ENCODE peak calls at places on chromosome 7, in eight cellular contexts. N is OCI-LY7; O is tibial artery; Q is heart right ventricle; E is heart left ventricle; V is CD8-positive, alpha-beta T cell; Y is Peyer's patch; M is IMR-90. U is an unnamed sample.

GRCh38 chr7:106071356-106071998 is 40.6 kb downstream of the SYPL1 start:
- DNase-seq in V (peak; percentile 55), Q (no peak), N (peak; percentile 96), O (no peak), M (no peak), E (no peak), Y (peak; percentile 61), U (no peak)

GRCh38 chr7:78850093-78850740 is 603.2 kb downstream of the MAGI2 start:
- DNase-seq in E (no peak), M (no peak), Q (no peak), V (no peak), N (no peak), Y (no peak), O (no peak), U (no peak)

GRCh38 chr7:99768471-99768870 is 15.5 kb downstream of the CYP3A4 start:
- DNase-seq in N (peak; percentile 6), Q (no peak), V (no peak), M (no peak), O (no peak), Y (no peak), E (no peak), U (no peak)

GRCh38 chr7:144824360-144824759 is 11.5 kb downstream of the TPK1 start:
- DNase-seq in Q (no peak), Y (no peak), N (no peak), M (peak; percentile 36), V (no peak), O (no peak), E (no peak), U (no peak)

GRCh38 chr7:121219031-121219430 is 109.8 kb upstream of the WNT16 start:
- DNase-seq in N (no peak), M (no peak), V (no peak), E (no peak), Q (no peak), Y (no peak), O (no peak), U (no peak)

GRCh38 chr7:22666732-22667131 is 60.3 kb upstream of the IL6 start:
- DNase-seq in Y (no peak), N (no peak), Q (no peak), V (no peak), O (no peak), E (no peak), M (peak; percentile 72), U (no peak)

GRCh38 chr7:65225422-65226006 is 148.1 kb upstream of the ZNF92 start:
- DNase-seq in M (no peak), E (no peak), Q (no peak), O (no peak), N (no peak), Y (no peak), V (no peak), U (no peak)

GRCh38 chr7:108716783-108717182 is 147.1 kb downstream of the DNAJB9 start:
- DNase-seq in N (no peak), E (no peak), V (no peak), Y (no peak), Q (no peak), O (no peak), M (peak; percentile 48), U (no peak)

GRCh38 chr7:47783456-47784240 is 164.6 kb downstream of the PKD1L1 start:
- DNase-seq in Q (no peak), E (no peak), M (peak; percentile 98), O (peak; percentile 46), Y (no peak), V (no peak), N (no peak), U (peak; percentile 95)

GRCh38 chr7:32515890-32516550 is 20.7 kb downstream of the AVL9 start:
- DNase-seq in Q (no peak), Y (no peak), M (peak; percentile 27), E (no peak), O (no peak), V (no peak), N (no peak), U (no peak)

GRCh38 chr7:69932034-69932628 is 333.9 kb downstream of the AUTS2 start:
- DNase-seq in O (no peak), Y (no peak), Q (no peak), N (peak; percentile 60), M (peak; percentile 4), V (no peak), E (no peak), U (no peak)

GRCh38 chr7:7761974-7762769 is 43.8 kb upstream of the RPA3 start:
- DNase-seq in O (no peak), V (no peak), N (peak; percentile 26), M (peak; percentile 59), Y (no peak), E (no peak), Q (no peak), U (peak; percentile 60)
- H3K27ac ChIP-seq in O (peak overlapping the region; percentile 61), V (peak overlapping the region; percentile 52), N (no peak overlapping the region), M (peak overlapping the region; percentile 6), Y (peak overlapping the region; percentile 60), E (peak overlapping the region; percentile 68), Q (peak overlapping the region; percentile 73), U (peak overlapping the region; percentile 39)

DNA sequence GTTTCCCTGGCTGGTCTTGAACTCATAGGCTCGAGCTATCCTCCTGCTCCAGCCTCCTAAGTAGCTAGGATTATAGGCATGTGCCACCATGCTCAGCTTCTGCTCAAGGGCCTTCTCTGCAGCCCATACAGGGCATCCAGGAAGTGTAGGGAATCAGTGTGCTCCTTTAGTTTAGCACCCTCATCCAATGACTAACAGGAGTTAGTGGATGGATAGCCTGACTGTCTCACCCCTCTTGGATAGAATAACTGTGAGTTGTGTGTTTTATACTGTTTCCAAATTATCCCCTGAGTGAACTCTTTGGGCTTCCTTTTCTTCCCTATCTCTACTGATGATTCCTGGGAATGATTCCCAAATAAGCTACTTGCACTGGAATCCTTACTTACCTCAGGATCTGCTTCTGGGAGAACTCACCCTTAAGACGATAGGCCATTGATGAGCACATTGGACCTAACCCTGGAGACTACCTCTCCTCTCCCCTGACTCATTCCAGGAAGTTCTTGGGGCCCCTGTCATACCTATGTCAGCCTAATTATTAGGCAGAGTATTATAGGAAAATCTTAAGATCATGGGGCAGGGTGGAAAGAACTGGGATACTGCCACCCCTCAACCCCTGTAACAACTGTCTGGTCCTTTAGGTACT is 18.5 kb downstream of the STRIP2 start:
- DNase-seq in N (no peak), O (no peak), M (no peak), Q (no peak), V (no peak), Y (no peak), E (no peak), U (no peak)
- H3K36me3 ChIP-seq in N (no peaks in the 10 kb centered on the region), O (no peaks in the 10 kb centered on the region), M (no peaks in the 10 kb centered on the region), Q (no peaks in the 10 kb centered on the region), V (no peaks in the 10 kb centered on the region), Y (no peaks in the 10 kb centered on the region), E (peaks cover 5% of the 10 kb centered on the region), U (peaks cover 25% of the 10 kb centered on the region)

GRCh38 chr7:84108119-84108518 is 86.5 kb downstream of the SEMA3A start:
- DNase-seq in N (no peak), V (no peak), O (no peak), E (no peak), Y (no peak), M (no peak), Q (no peak), U (no peak)

GRCh38 chr7:84106291-84106690 is 88.3 kb downstream of the SEMA3A start:
- DNase-seq in Y (no peak), V (no peak), Q (no peak), M (no peak), N (no peak), E (no peak), O (no peak), U (no peak)

GRCh38 chr7:84105582-84105981 is 89.0 kb downstream of the SEMA3A start:
- DNase-seq in V (no peak), Y (no peak), O (no peak), E (no peak), N (no peak), M (peak; percentile 61), Q (no peak), U (no peak)

GRCh38 chr7:84108787-84109186 is 85.8 kb downstream of the SEMA3A start:
- DNase-seq in N (no peak), M (no peak), Q (no peak), E (no peak), O (no peak), Y (no peak), V (no peak), U (no peak)

GRCh38 chr7:84107259-84107658 is 87.3 kb downstream of the SEMA3A start:
- DNase-seq in N (no peak), Y (no peak), M (no peak), V (no peak), O (no peak), E (no peak), Q (no peak), U (no peak)
- H3K4me1 ChIP-seq in N (no peaks in the 10 kb centered on the region), Y (no peaks in the 10 kb centered on the region), M (peaks cover 7% of the 10 kb centered on the region), V (no peaks in the 10 kb centered on the region), O (no peaks in the 10 kb centered on the region), E (peaks cover 4% of the 10 kb centered on the region), Q (no peaks in the 10 kb centered on the region), U (peaks cover 19% of the 10 kb centered on the region)

GRCh38 chr7:36192877-36193276 is 39.8 kb downstream of the EEPD1 start:
- DNase-seq in M (no peak), Q (no peak), E (no peak), O (no peak), V (no peak), Y (no peak), N (no peak), U (no peak)

GRCh38 chr7:36190447-36191291 is 37.6 kb downstream of the EEPD1 start:
- DNase-seq in E (peak; percentile 36), Y (no peak), M (peak; percentile 25), V (no peak), O (peak; percentile 46), N (peak; percentile 41), Q (peak; percentile 26), U (no peak)

GRCh38 chr7:36191292-36191920 is 38.4 kb downstream of the EEPD1 start:
- DNase-seq in M (peak; percentile 74), Y (no peak), O (no peak), E (no peak), Q (no peak), N (peak; percentile 33), V (no peak), U (no peak)

GRCh38 chr7:36188923-36189322 is 35.9 kb downstream of the EEPD1 start:
- DNase-seq in O (no peak), V (no peak), N (no peak), Q (no peak), Y (no peak), M (no peak), E (no peak), U (no peak)

DNA sequence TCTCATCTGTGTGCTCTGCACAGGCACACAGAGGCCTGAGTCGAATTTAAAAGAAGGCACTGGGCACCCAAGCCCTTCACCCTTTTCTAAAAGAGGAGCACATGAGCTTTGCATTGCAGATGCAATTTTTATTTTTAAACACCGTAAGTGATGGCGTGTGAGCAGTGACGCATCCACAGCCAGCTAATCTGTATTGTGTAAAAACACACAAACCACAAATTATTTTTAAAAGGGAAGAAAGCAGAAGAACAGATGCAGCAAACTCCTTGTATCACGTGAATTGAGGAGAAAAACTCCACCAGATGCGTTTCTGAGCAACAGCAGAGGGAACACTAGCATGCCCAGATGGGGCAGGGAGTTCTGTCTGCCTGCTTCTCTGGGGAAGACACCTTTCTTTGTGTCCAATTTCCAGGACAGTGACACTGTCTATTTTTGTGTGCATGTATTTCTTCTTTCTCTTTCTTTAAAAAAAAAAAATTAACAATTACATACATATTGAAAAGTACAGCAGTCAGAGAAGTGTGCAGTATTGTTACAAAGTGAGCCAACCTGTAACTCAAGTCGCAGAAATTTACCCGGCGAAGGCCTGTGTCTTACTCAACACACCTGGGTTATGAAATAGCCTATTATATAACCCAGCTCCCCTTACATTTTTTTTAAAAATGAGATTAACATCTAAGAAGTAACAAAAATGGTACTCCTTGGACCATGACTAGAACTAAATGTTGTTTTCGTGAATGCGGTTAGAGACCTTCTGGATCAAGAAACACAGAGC is 39.2 kb downstream of the EEPD1 start:
- DNase-seq in E (peak; percentile 31), O (peak; percentile 42), N (peak; percentile 65), V (no peak), M (peak; percentile 98), Y (no peak), Q (no peak), U (peak; percentile 61)
- H3K27ac ChIP-seq in E (no peak overlapping the region), O (no peak overlapping the region), N (peak overlapping the region; percentile 96), V (no peak overlapping the region), M (peak overlapping the region; percentile 83), Y (no peak overlapping the region), Q (no peak overlapping the region), U (no peak overlapping the region)